ENCODE peak calls at places on chromosomes 12 and 14, in six cellular contexts. One of them, this sample, is unnamed.

GRCh38 chr14:90726656-90727055 is 89.6 kb downstream of the TTC7B start:
- DNase-seq in GM12891: no peak
- DNase-seq in K562: no peak
- DNase-seq in GM12878: no peak
- DNase-seq in H1: no peak
- DNase-seq in HepG2: no peak
- DNase-seq in this sample: no peak

GRCh38 chr12:26790645-26790994 is 42.4 kb downstream of the ITPR2 start:
- DNase-seq in GM12891: no peak
- DNase-seq in K562: no peak
- DNase-seq in GM12878: no peak
- DNase-seq in H1: no peak
- DNase-seq in HepG2: no peak
- DNase-seq in this sample: no peak

GRCh38 chr14:46384611-46385010 is 267.0 kb downstream of the RPL10L start:
- DNase-seq in GM12891: no peak
- DNase-seq in K562: no peak
- DNase-seq in GM12878: no peak
- DNase-seq in H1: no peak
- DNase-seq in HepG2: no peak
- DNase-seq in this sample: no peak

GRCh38 chr12:14772946-14773345 is 30.3 kb downstream of the WBP11 start:
- DNase-seq in GM12891: no peak
- DNase-seq in K562: no peak
- DNase-seq in GM12878: no peak
- DNase-seq in H1: no peak
- DNase-seq in HepG2: no peak
- DNase-seq in this sample: no peak

GRCh38 chr12:5622280-5622679 is 190.4 kb downstream of the NTF3 start:
- DNase-seq in GM12891: no peak
- DNase-seq in K562: no peak
- DNase-seq in GM12878: no peak
- DNase-seq in H1: no peak
- DNase-seq in HepG2: no peak
- DNase-seq in this sample: no peak

GRCh38 chr12:128408669-128409068 is 141.7 kb downstream of the TMEM132C start:
- DNase-seq in GM12891: no peak
- DNase-seq in K562: no peak
- DNase-seq in GM12878: no peak
- DNase-seq in H1: no peak
- DNase-seq in HepG2: no peak
- DNase-seq in this sample: no peak

GRCh38 chr12:16604853-16605252 is 1.1 kb downstream of the LMO3 start:
- DNase-seq in GM12891: no peak
- DNase-seq in K562: no peak
- DNase-seq in GM12878: no peak
- DNase-seq in H1: peak
- DNase-seq in HepG2: no peak
- DNase-seq in this sample: no peak

GRCh38 chr14:78997811-78998210 is 827.6 kb downstream of the NRXN3 start:
- DNase-seq in GM12891: no peak
- DNase-seq in K562: no peak
- DNase-seq in GM12878: no peak
- DNase-seq in H1: no peak
- DNase-seq in HepG2: no peak
- DNase-seq in this sample: no peak

GRCh38 chr12:79725987-79726386 is 35.2 kb upstream of the PAWR start:
- DNase-seq in GM12891: no peak
- DNase-seq in K562: no peak
- DNase-seq in GM12878: no peak
- DNase-seq in H1: no peak
- DNase-seq in HepG2: no peak
- DNase-seq in this sample: no peak

GRCh38 chr14:50116221-50116956 is at the start of gene VCPKMT:
- DNase-seq in GM12891: peak
- DNase-seq in K562: peak
- DNase-seq in GM12878: peak
- DNase-seq in H1: peak
- DNase-seq in HepG2: peak
- DNase-seq in this sample: peak

GRCh38 chr14:96345669-96346068 is 17.5 kb downstream of the ATG2B start:
- DNase-seq in GM12891: no peak
- DNase-seq in K562: no peak
- DNase-seq in GM12878: no peak
- DNase-seq in H1: no peak
- DNase-seq in HepG2: no peak
- DNase-seq in this sample: no peak

GRCh38 chr14:65738339-65738738 is 325.8 kb downstream of the FUT8 start:
- DNase-seq in GM12891: no peak
- DNase-seq in K562: no peak
- DNase-seq in GM12878: no peak
- DNase-seq in H1: no peak
- DNase-seq in HepG2: no peak
- DNase-seq in this sample: no peak

GRCh38 chr12:92412931-92413685 is 267.5 kb upstream of the BTG1 start:
- DNase-seq in GM12891: no peak
- DNase-seq in K562: no peak
- DNase-seq in GM12878: no peak
- DNase-seq in H1: no peak
- DNase-seq in HepG2: no peak
- DNase-seq in this sample: no peak

GRCh38 chr14:47366006-47366405 is 309.4 kb downstream of the MDGA2 start:
- DNase-seq in GM12891: no peak
- DNase-seq in K562: no peak
- DNase-seq in GM12878: no peak
- DNase-seq in H1: no peak
- DNase-seq in HepG2: no peak
- DNase-seq in this sample: no peak

GRCh38 chr14:61555056-61555838 is 140.1 kb upstream of the HIF1A start:
- DNase-seq in GM12891: no peak
- DNase-seq in K562: no peak
- DNase-seq in GM12878: no peak
- DNase-seq in H1: no peak
- DNase-seq in HepG2: no peak
- DNase-seq in this sample: no peak

GRCh38 chr12:7130791-7131501 is 775 bp downstream of the CLSTN3 start:
- DNase-seq in GM12891: peak
- DNase-seq in K562: peak
- DNase-seq in GM12878: no peak
- DNase-seq in H1: peak
- DNase-seq in HepG2: no peak
- DNase-seq in this sample: no peak
- TF ChIP-seq POLR2AphosphoS5 in GM12891: no peak
- TF ChIP-seq POLR2AphosphoS5 in K562: no peak
- TF ChIP-seq POLR2AphosphoS5 in GM12878: no peak
- TF ChIP-seq POLR2AphosphoS5 in H1: no peak
- TF ChIP-seq POLR2AphosphoS5 in HepG2: no peak
- TF ChIP-seq POLR2AphosphoS5 in this sample: no peak

GRCh38 chr14:58666737-58667136 is 29.0 kb downstream of the DACT1 start:
- DNase-seq in GM12891: no peak
- DNase-seq in K562: no peak
- DNase-seq in GM12878: no peak
- DNase-seq in H1: no peak
- DNase-seq in HepG2: no peak
- DNase-seq in this sample: no peak

GRCh38 chr14:58662759-58663158 is 25.0 kb downstream of the DACT1 start:
- DNase-seq in GM12891: no peak
- DNase-seq in K562: no peak
- DNase-seq in GM12878: no peak
- DNase-seq in H1: no peak
- DNase-seq in HepG2: no peak
- DNase-seq in this sample: no peak

GRCh38 chr14:58665773-58666500 is 28.2 kb downstream of the DACT1 start:
- DNase-seq in GM12891: no peak
- DNase-seq in K562: no peak
- DNase-seq in GM12878: no peak
- DNase-seq in H1: no peak
- DNase-seq in HepG2: no peak
- DNase-seq in this sample: no peak

GRCh38 chr14:58662028-58662427 is 24.3 kb downstream of the DACT1 start:
- DNase-seq in GM12891: no peak
- DNase-seq in K562: no peak
- DNase-seq in GM12878: no peak
- DNase-seq in H1: no peak
- DNase-seq in HepG2: no peak
- DNase-seq in this sample: no peak

DNA sequence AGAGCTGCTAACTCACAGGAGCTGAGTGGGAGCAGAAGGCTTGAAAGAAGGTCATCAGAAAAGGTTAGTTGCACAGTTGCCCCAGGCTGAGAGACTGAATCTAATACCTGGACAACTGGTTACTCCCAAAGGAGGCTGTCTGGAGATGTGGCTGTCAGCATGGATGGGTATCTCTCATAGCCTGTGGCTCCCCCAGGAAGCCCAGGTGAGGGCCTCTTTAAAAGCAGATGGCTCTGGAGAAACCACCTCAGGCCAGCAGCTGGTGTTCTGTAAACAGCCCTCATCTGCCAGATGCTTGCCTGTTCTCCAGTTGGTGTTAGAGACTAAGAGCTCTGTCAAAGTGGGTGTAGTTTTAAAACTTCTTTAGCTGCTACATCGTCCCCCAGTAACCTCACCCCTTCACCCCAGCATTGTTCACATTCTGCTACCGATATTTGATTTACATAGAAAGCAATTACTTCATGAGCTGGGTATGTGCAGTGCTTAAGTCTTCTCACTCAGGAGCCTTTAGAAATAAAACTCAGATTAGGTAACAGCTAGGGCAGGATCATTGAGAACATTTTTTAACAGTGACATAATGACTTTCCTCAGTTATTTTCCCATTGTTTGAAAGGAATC is 25.8 kb downstream of the DACT1 start:
- DNase-seq in GM12891: no peak
- DNase-seq in K562: no peak
- DNase-seq in GM12878: no peak
- DNase-seq in H1: no peak
- DNase-seq in HepG2: no peak
- DNase-seq in this sample: no peak
- TF ChIP-seq TAF1 in GM12891: no peak
- TF ChIP-seq TAF1 in K562: no peak
- TF ChIP-seq TAF1 in GM12878: no peak
- TF ChIP-seq TAF1 in H1: no peak
- TF ChIP-seq TAF1 in HepG2: no peak
- TF ChIP-seq TAF1 in this sample: no peak

DNA sequence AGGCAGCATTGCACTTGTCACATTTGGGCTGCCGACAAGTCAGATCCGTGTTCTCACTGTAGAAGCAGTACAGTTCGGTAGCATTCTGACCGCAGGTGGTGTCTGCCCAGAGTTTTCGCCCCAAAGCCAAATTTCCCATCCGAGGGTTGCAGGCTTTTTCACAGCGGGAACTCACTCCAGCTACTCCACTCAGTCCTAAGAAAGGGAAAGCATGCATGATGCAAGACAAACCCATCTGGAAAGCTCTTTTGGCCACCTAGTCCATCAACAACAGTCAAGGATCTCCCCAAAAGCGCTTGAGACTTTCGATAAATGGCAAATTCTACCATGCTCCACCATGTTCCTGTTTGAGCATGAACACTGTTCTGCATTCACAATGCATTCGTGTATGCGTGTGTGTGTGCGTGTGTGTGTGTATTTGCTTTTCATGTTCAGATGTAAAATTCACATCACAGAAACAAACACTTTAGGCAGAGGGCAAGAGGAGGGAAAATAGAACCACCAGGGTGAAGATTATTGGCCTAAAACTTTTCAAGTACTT is 3.2 kb downstream of the NTN4 start:
- DNase-seq in GM12891: no peak
- DNase-seq in K562: no peak
- DNase-seq in GM12878: no peak
- DNase-seq in H1: no peak
- DNase-seq in HepG2: no peak
- DNase-seq in this sample: no peak
- TF ChIP-seq POLR2A in GM12891: no peak
- TF ChIP-seq POLR2A in K562: no peak
- TF ChIP-seq POLR2A in GM12878: no peak
- TF ChIP-seq POLR2A in H1: no peak
- TF ChIP-seq POLR2A in HepG2: no peak
- TF ChIP-seq POLR2A in this sample: no peak

GRCh38 chr14:29906256-29906885 is 21.3 kb downstream of the PRKD1 start:
- DNase-seq in GM12891: no peak
- DNase-seq in K562: no peak
- DNase-seq in GM12878: no peak
- DNase-seq in H1: no peak
- DNase-seq in HepG2: peak
- DNase-seq in this sample: no peak
- TF ChIP-seq POLR2AphosphoS5 in GM12891: no peak
- TF ChIP-seq POLR2AphosphoS5 in K562: no peak
- TF ChIP-seq POLR2AphosphoS5 in GM12878: no peak
- TF ChIP-seq POLR2AphosphoS5 in H1: no peak
- TF ChIP-seq POLR2AphosphoS5 in HepG2: no peak
- TF ChIP-seq POLR2AphosphoS5 in this sample: no peak

GRCh38 chr12:88578821-88579518 is 1.3 kb downstream of the KITLG start:
- DNase-seq in GM12891: no peak
- DNase-seq in K562: no peak
- DNase-seq in GM12878: no peak
- DNase-seq in H1: peak
- DNase-seq in HepG2: peak
- DNase-seq in this sample: no peak
- TF ChIP-seq TAF1 in GM12891: no peak
- TF ChIP-seq TAF1 in K562: no peak
- TF ChIP-seq TAF1 in GM12878: no peak
- TF ChIP-seq TAF1 in H1: no peak
- TF ChIP-seq TAF1 in HepG2: no peak
- TF ChIP-seq TAF1 in this sample: no peak

DNA sequence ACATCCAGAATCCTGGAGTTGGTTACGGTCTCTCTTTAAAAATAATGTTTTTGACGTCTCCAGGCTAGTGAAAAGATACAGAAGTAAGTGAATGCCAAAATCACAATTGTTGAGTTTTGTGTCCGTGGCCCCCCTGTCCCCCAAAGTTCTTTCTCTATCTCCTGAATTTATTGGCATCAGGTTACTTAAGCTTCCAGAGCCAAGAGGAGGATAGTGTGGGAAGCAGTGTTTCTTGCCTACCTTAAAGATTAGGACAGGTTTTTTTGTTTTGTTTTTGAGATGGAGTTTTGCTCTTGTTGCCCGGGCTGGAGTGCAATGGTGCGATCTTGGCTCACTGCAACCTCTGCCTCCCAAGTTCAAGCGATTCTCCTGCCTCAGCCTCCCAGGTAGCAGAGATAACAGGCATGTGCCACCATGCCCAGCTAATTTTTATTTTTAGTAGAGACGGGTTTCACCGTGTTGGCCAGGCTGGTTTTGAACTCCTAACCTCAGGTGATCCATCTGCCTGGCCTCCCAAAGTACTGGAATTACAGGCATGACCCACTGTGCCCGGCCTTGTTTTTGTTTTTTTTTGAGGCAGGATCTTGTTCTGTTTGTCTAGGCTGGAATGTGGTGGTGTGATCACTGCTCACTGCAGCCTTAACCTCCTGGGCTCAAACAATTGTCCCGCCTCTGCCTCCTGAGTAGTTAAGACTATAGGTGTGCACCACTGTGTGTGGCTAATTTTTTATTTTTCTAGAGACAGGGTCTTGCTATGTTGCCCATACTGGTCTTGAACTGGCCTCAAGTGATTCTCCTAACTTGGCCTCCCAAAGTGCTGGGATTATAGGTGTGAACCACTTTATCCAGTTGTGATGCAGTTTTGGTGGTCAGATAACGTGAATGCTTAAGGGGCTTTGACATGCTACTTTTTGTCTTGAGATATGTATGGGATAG is 5.4 kb downstream of the SRSF5 start:
- DNase-seq in GM12891: no peak
- DNase-seq in K562: no peak
- DNase-seq in GM12878: no peak
- DNase-seq in H1: no peak
- DNase-seq in HepG2: peak
- DNase-seq in this sample: no peak
- TF ChIP-seq POLR2A in GM12891: peak
- TF ChIP-seq POLR2A in K562: peak
- TF ChIP-seq POLR2A in GM12878: peak
- TF ChIP-seq POLR2A in H1: no peak
- TF ChIP-seq POLR2A in HepG2: peak
- TF ChIP-seq POLR2A in this sample: no peak